ENCODE peak calls at places on chromosomes 13 and 19, in nine cellular contexts. D, C, N, P, K, H, U, J and Z are unnamed samples.

GRCh38 chr13:49454388-49455015 is 10.4 kb downstream of the SETDB2 start:
- DNase-seq in D (no peak), C (no peak), N (no peak), P (no peak), K (peak; percentile 85), H (no peak), U (no peak), J (no peak), Z (no peak)

GRCh38 chr13:24038846-24039330 is 121.6 kb upstream of the SPATA13 start:
- DNase-seq in D (peak; percentile 52), C (no peak), N (no peak), P (no peak), K (peak; percentile 49), H (no peak), U (no peak), J (no peak), Z (no peak)

GRCh38 chr19:47363758-47364529 is 14.8 kb downstream of the DHX34 start:
- DNase-seq in D (peak; percentile 87), C (no peak), N (no peak), P (no peak), K (peak; percentile 85), H (no peak), U (no peak), J (no peak), Z (no peak)

GRCh38 chr13:27919934-27920676 is at the start of gene PDX1:
- DNase-seq in D (peak; percentile 84), C (no peak), N (no peak), P (no peak), K (no peak), H (no peak), U (no peak), J (peak; percentile 27), Z (no peak)

GRCh38 chr19:28257396-28257795 is 955.6 kb downstream of the UQCRFS1 start:
- DNase-seq in D (no peak), C (no peak), N (no peak), P (no peak), K (no peak), H (no peak), U (no peak), J (no peak), Z (no peak)

GRCh38 chr13:30928971-30929370 is 3.5 kb upstream of the TEX26 start:
- DNase-seq in D (no peak), C (no peak), N (no peak), P (no peak), K (no peak), H (no peak), U (no peak), J (no peak), Z (no peak)

GRCh38 chr19:19515764-19516519 is at the start of gene NDUFA13:
- DNase-seq in D (peak; percentile 98), C (peak; percentile 24), N (peak; percentile 67), P (peak; percentile 95), K (peak; percentile 94), H (peak; percentile 94), U (peak; percentile 79), J (peak; percentile 94), Z (peak; percentile 95)

GRCh38 chr19:6712692-6713670 is 7.5 kb downstream of the C3 start:
- DNase-seq in D (peak; percentile 70), C (no peak), N (no peak), P (no peak), K (no peak), H (no peak), U (no peak), J (no peak), Z (no peak)

GRCh38 chr19:5089283-5089682 is 120.4 kb downstream of the KDM4B start:
- DNase-seq in D (no peak), C (no peak), N (no peak), P (no peak), K (no peak), H (no peak), U (no peak), J (no peak), Z (no peak)